ENCODE peak calls at places on chromosomes 2 and 18, in six cellular contexts. Z is heart left ventricle, Q is ovary, K is HepG2, U is transverse colon, A is A549. S is an unnamed sample.
A peak's percentile ranks its signal among the peaks of the same experiment; 100 is the strongest.

GRCh38 chr2:9474361-9475117 is at the start of gene IAH1:
- DNase-seq in Z (peak; percentile 86), Q (peak; percentile 74), K (no peak), U (peak; percentile 71), A (peak; percentile 75), S (peak; percentile 61)

GRCh38 chr2:226772389-226773179 is 27.0 kb downstream of the IRS1 start:
- DNase-seq in Z (no peak), Q (no peak), K (peak; percentile 69), U (no peak), A (no peak), S (no peak)

GRCh38 chr18:27608742-27609141 is 423.6 kb upstream of the CHST9 start:
- DNase-seq in Z (no peak), Q (no peak), K (no peak), U (no peak), A (no peak), S (no peak)

GRCh38 chr2:217593732-217594131 is 409.1 kb downstream of the TNS1 start:
- DNase-seq in Z (no peak), Q (no peak), K (no peak), U (no peak), A (no peak), S (no peak)

GRCh38 chr2:3656762-3657691 is 973 bp upstream of the ALLC start:
- DNase-seq in Z (peak; percentile 59), Q (peak; percentile 58), K (peak; percentile 92), U (no peak), A (no peak), S (no peak)

GRCh38 chr2:108949316-108950299 is 39.4 kb downstream of the EDAR start:
- DNase-seq in Z (no peak), Q (no peak), K (no peak), U (peak; percentile 34), A (no peak), S (no peak)

GRCh38 chr2:102392942-102393341 is 30.0 kb upstream of the IL18RAP start:
- DNase-seq in Z (no peak), Q (no peak), K (no peak), U (no peak), A (no peak), S (no peak)

GRCh38 chr18:46379323-46379950 is 275.3 kb downstream of the HAUS1 start:
- DNase-seq in Z (no peak), Q (no peak), K (no peak), U (no peak), A (no peak), S (no peak)

GRCh38 chr2:83022631-83023210 is 1436.4 kb downstream of the SUCLG1 start:
- DNase-seq in Z (no peak), Q (no peak), K (no peak), U (no peak), A (no peak), S (no peak)

GRCh38 chr2:200800458-200800857 is 11.3 kb upstream of the BZW1 start:
- DNase-seq in Z (no peak), Q (no peak), K (no peak), U (no peak), A (no peak), S (no peak)

GRCh38 chr2:144479138-144479537 is 40.8 kb downstream of the ZEB2 start:
- DNase-seq in Z (no peak), Q (no peak), K (no peak), U (no peak), A (no peak), S (no peak)

GRCh38 chr2:46175409-46175808 is 121.8 kb upstream of the EPAS1 start:
- DNase-seq in Z (no peak), Q (no peak), K (no peak), U (no peak), A (no peak), S (no peak)

GRCh38 chr2:70374616-70375015 is 72.7 kb upstream of the FAM136A start:
- DNase-seq in Z (no peak), Q (no peak), K (no peak), U (no peak), A (no peak), S (no peak)

GRCh38 chr2:37573818-37574388 is 97.5 kb downstream of the CDC42EP3 start:
- DNase-seq in Z (no peak), Q (no peak), K (no peak), U (no peak), A (no peak), S (no peak)

GRCh38 chr2:149313512-149313972 is 16.8 kb upstream of the LYPD6 start:
- DNase-seq in Z (no peak), Q (no peak), K (peak; percentile 52), U (peak; percentile 37), A (peak; percentile 43), S (peak; percentile 25)

GRCh38 chr2:230016844-230017243 is 51.9 kb downstream of the SLC16A14 start:
- DNase-seq in Z (no peak), Q (no peak), K (peak; percentile 86), U (no peak), A (no peak), S (no peak)

GRCh38 chr18:74414951-74415515 is 42.1 kb downstream of the DIPK1C start:
- DNase-seq in Z (no peak), Q (no peak), K (no peak), U (no peak), A (no peak), S (peak; percentile 23)

GRCh38 chr2:156480376-156480775 is 44.2 kb downstream of the GPD2 start:
- DNase-seq in Z (no peak), Q (no peak), K (no peak), U (no peak), A (no peak), S (no peak)

GRCh38 chr18:21513292-21513691 is 87.2 kb downstream of the ESCO1 start:
- DNase-seq in Z (no peak), Q (no peak), K (no peak), U (no peak), A (no peak), S (no peak)

GRCh38 chr2:220417503-220417902 is 790.1 kb downstream of the SLC4A3 start:
- DNase-seq in Z (no peak), Q (no peak), K (no peak), U (no peak), A (no peak), S (no peak)

GRCh38 chr2:178650554-178650953 is 156.7 kb downstream of the TTN start:
- DNase-seq in Z (no peak), Q (no peak), K (no peak), U (no peak), A (no peak), S (no peak)

GRCh38 chr2:12169721-12170120 is 423.3 kb downstream of the LPIN1 start:
- DNase-seq in Z (no peak), Q (no peak), K (no peak), U (peak; percentile 13), A (no peak), S (peak; percentile 47)
- H3K27ac ChIP-seq in Z (peak overlapping the region; percentile 87), Q (no peak overlapping the region), K (no peak overlapping the region), U (peak overlapping the region; percentile 68), A (no peak overlapping the region), S (peak overlapping the region; percentile 50)

GRCh38 chr18:37709740-37710139 is 144.1 kb upstream of the CELF4 start:
- DNase-seq in Z (no peak), Q (no peak), K (no peak), U (no peak), A (no peak), S (no peak)
- TF ChIP-seq POLR2A in Z (no peak), Q (no peak), K (no peak), U (no peak), A (no peak), S (no peak)

GRCh38 chr2:23617167-23617787 is 232.3 kb downstream of the KLHL29 start:
- DNase-seq in Z (peak; percentile 61), Q (peak; percentile 74), K (no peak), U (peak; percentile 46), A (no peak), S (peak; percentile 18)

GRCh38 chr2:23618265-23618664 is 233.3 kb downstream of the KLHL29 start:
- DNase-seq in Z (no peak), Q (no peak), K (no peak), U (no peak), A (no peak), S (no peak)

GRCh38 chr2:23617817-23618216 is 232.8 kb downstream of the KLHL29 start:
- DNase-seq in Z (peak; percentile 68), Q (peak; percentile 56), K (no peak), U (peak; percentile 30), A (no peak), S (no peak)

GRCh38 chr2:23615216-23616020 is 230.4 kb downstream of the KLHL29 start:
- DNase-seq in Z (peak; percentile 41), Q (no peak), K (no peak), U (no peak), A (no peak), S (no peak)

DNA sequence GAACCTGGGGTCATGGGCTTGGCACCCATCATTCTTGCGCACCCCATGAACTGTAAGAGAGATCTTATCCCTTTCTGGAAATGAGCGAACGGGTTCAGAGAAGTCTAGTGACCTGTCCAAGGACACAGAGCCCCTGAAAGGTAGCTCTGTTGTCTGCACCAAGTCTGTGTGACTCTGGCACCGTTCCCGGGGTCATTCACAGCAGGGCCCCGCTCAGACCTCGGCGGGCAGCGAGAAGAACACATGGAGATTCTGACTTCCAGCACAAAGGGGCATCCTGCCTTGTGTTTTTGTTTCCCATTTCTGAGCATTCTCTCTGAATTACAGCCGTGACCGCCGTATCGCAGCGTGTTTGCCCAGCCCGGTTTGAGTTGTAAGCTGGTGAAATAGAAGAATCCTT is 231.7 kb downstream of the KLHL29 start:
- DNase-seq in Z (peak; percentile 33), Q (no peak), K (no peak), U (no peak), A (no peak), S (no peak)
- H3K27ac ChIP-seq in Z (peak overlapping the region; percentile 37), Q (peak overlapping the region; percentile 71), K (no peak overlapping the region), U (peak overlapping the region; percentile 84), A (no peak overlapping the region), S (no peak overlapping the region)

DNA sequence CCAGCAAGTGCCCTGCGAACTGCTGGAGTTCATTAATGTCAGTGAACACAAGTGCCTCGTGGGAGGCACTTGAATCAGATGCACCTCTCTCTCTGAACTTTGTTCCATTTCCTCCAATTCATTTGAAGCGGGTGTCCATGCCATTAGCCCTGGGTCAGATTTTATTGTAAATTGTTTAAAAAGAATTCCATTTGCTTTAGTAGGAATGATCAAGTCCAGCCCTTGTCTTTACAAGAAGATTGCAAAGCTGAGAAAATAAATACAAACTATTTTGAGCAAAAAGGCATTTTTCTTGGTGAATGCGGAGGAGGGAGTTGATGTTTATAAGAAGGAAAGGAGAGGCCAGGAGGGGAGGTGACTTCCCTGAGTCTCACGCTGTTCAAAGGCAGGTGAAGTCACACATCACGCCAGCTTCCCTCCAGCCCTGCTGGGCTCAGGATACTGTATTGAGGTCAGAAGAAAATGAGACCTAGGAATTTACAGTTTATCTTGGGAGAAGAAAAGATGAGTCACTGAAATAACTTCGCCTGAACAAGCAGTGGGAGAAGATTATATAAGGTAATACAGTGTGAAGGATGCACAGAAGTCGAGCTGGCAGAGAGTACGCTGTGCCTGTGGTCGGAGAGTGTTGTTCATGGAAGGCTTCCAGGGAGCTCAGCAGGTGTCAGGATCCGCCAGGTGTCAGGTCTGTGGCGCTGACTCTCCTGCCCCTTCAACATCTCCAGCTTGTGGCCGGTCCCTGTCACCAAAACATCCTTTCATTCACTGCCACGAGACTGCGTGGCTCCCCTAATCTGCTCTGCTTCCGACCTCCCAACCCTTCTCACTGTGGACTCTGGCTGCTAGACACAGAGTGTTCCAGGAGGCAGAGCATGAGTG is 36.5 kb downstream of the EFR3B start:
- DNase-seq in Z (no peak), Q (no peak), K (peak; percentile 23), U (no peak), A (peak; percentile 88), S (peak; percentile 75)
- TF ChIP-seq POLR2A in Z (no peak), Q (no peak), K (no peak), U (no peak), A (no peak), S (peak; percentile 43)

DNA sequence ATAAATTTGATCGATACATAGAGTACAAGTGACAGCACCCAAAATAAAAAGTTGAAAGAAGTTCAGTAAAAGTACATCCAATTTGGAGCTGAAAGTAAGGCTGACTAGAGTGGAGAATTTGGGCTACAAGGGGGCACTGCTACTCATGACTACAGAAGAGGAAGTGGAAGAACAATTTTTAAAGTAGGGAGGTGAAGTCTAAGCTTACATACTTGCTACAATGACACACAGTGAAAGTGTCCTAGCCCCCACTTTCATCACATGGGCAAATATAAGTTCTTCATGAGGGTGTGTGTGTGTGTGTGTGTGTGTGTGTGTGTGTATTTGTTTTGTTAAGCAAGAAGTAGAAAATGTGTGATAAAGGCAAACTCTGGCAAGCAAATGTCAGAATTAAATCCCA is 45.7 kb downstream of the MAP3K2 start:
- DNase-seq in Z (no peak), Q (no peak), K (no peak), U (no peak), A (no peak), S (no peak)
- H3K27ac ChIP-seq in Z (no peak overlapping the region), Q (no peak overlapping the region), K (no peak overlapping the region), U (no peak overlapping the region), A (no peak overlapping the region), S (no peak overlapping the region)